ENCODE peak calls at places on chromosomes 13 and 19, in six cellular contexts. J, W, R, H, F and E are unnamed samples. For H3K4me1, the result is how much of the 10 kb centered on the place peaks cover.

GRCh38 chr19:5594521-5594950 is 26.8 kb upstream of the TINCR start:
- DNase-seq in R (no peak), J (no peak), F (no peak), W (peak), H (no peak), E (no peak)

GRCh38 chr13:41827507-41828213 is 133.2 kb downstream of the VWA8 start:
- DNase-seq in F (no peak), R (no peak), J (peak), H (peak), W (peak), E (peak)

GRCh38 chr13:25844559-25845434 is 207.0 kb downstream of the SHISA2 start:
- DNase-seq in W (no peak), R (no peak), H (no peak), F (no peak), J (peak), E (peak)

GRCh38 chr13:29907670-29908069 is 57.3 kb upstream of the UBL3 start:
- DNase-seq in J (no peak), W (no peak), H (no peak), F (no peak), R (no peak), E (no peak)

GRCh38 chr19:805161-805561 is 7.9 kb downstream of the PTBP1 start:
- DNase-seq in F (no peak), H (no peak), W (no peak), R (no peak), J (no peak), E (no peak)

GRCh38 chr13:27481766-27482165 is 31.4 kb upstream of the MTIF3 start:
- DNase-seq in H (peak), R (no peak), W (peak), F (no peak), J (peak), E (no peak)

GRCh38 chr19:33715462-33715861 is 81.2 kb upstream of the KCTD15 start:
- DNase-seq in F (no peak), R (no peak), W (no peak), J (no peak), H (peak), E (no peak)

GRCh38 chr19:32969549-32969948 is 2.2 kb downstream of the CEP89 start:
- DNase-seq in R (no peak), F (no peak), H (no peak), W (no peak), J (no peak), E (no peak)

GRCh38 chr19:55256562-55257460 is 2.0 kb downstream of the PPP6R1 start:
- DNase-seq in W (no peak), H (peak), F (no peak), J (no peak), R (no peak), E (no peak)

GRCh38 chr13:40562975-40563349 is 103.5 kb downstream of the FOXO1 start:
- DNase-seq in R (no peak), F (no peak), J (no peak), H (no peak), W (no peak), E (peak)

GRCh38 chr19:4376991-4377781 is 23.2 kb downstream of the SH3GL1 start:
- DNase-seq in F (no peak), H (peak), W (no peak), J (no peak), R (no peak), E (no peak)

GRCh38 chr19:2665103-2665502 is 37.4 kb downstream of the GNG7 start:
- DNase-seq in R (no peak), J (no peak), F (no peak), W (no peak), H (no peak), E (no peak)

GRCh38 chr19:2666344-2666994 is 36.0 kb downstream of the GNG7 start:
- DNase-seq in W (no peak), F (no peak), R (no peak), H (no peak), J (no peak), E (no peak)

GRCh38 chr19:2663920-2664571 is 38.4 kb downstream of the GNG7 start:
- DNase-seq in R (no peak), J (no peak), W (no peak), F (no peak), H (no peak), E (no peak)

GRCh38 chr19:2659856-2660432 is 42.5 kb downstream of the GNG7 start:
- DNase-seq in J (no peak), R (no peak), H (no peak), F (no peak), W (no peak), E (no peak)

DNA sequence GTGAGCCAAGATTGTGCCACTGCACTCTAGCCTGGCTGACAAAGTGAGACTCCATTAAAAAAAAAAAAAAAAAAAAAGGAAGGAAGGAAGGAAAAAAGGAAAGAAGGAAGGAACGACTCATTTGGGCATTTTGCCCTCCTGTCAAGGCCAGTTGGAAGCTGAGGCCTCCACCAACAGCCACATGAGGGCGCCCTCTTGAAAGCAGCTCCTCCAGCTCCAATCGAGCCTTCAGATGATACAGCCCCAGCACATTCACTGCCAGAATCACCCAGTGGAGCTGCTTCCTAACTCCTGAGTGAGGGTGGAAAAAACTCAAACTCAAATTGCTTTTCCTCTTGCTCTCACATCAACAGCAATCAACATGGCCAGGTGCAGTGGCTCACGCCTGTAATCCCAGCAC is 40.9 kb downstream of the GNG7 start:
- DNase-seq in J (no peak), F (no peak), R (peak), H (peak), W (no peak), E (no peak)
- H3K4me1 ChIP-seq in J (under half), F (under half), R (under half), H (under half), W (under half), E (under half)

GRCh38 chr19:17949956-17950309 is 17.0 kb upstream of the KCNN1 start:
- DNase-seq in R (no peak), J (no peak), H (peak), F (no peak), W (no peak), E (no peak)

GRCh38 chr19:17948474-17948966 is 15.7 kb downstream of the CCDC124 start:
- DNase-seq in W (no peak), J (no peak), F (no peak), R (no peak), H (no peak), E (no peak)

GRCh38 chr19:17950310-17951150 is 16.4 kb upstream of the KCNN1 start:
- DNase-seq in J (no peak), H (no peak), R (no peak), F (no peak), W (no peak), E (no peak)

GRCh38 chr19:17947815-17948473 is 15.1 kb downstream of the CCDC124 start:
- DNase-seq in R (peak), J (peak), H (peak), W (peak), F (no peak), E (peak)

DNA sequence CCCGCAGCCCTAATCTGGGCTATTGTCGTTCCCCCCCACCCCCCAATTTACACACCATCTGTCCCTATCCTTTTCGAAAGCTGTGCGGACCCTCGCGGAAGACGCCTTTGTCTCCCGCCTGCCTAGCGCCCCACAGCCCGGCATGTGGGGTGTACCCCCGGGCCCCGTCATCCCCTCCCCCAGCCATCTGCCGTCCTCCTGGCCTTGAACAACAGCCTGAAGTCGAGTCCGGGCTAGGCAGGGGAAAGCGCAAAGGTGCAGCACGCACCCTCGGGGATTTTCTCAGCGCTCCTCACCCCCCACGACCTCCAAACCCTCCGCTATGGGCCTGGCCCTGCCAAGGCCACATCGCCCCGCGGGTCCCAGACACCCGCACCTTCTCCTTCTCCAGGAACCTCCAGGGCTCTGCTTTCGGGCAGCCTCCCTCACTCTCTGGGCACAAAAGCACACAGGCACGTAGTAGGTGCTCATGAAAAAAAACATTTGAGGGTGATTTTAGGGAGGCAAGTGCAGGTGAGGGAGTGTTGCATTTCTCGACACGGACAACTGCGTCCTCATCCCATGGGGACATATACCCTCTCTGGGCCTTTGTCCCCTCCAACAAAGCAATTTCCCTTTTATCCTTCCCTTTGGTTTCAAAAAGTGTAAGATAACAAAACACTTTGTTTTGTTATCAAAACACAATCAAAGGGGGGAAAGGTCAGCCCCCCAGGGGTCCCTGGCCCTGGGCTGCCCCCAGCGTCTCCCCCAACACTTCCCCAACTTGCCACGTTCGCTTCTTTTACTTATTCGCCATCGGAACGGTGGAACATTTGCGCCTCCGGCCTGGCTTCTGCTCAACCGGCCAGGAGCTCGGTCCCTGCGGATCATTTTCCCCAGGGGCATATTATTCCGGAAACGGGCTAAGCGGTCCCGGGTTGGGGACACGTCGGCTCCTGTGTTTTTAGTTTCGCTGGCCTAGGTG is 16.4 kb downstream of the CCDC124 start:
- DNase-seq in H (no peak), R (no peak), F (no peak), J (no peak), W (no peak), E (no peak)
- TF ChIP-seq EZH2 in H (no peak), R (no peak), F (peak), J (peak), W (peak), E (peak)

GRCh38 chr19:42071247-42071646 is 1.2 kb upstream of the GRIK5 start:
- DNase-seq in F (no peak), W (no peak), R (no peak), H (no peak), J (no peak), E (no peak)
- H2AFZ ChIP-seq in F (no peak), W (no peak), R (no peak), H (no peak), J (no peak), E (no peak)

GRCh38 chr13:51900471-51900870 is 38.7 kb downstream of the CCDC70 start:
- DNase-seq in F (no peak), H (no peak), J (no peak), R (no peak), W (no peak), E (no peak)
- H3K4me1 ChIP-seq in F (under half), H (under half), J (under half), R (under half), W (under half), E (under half)

DNA sequence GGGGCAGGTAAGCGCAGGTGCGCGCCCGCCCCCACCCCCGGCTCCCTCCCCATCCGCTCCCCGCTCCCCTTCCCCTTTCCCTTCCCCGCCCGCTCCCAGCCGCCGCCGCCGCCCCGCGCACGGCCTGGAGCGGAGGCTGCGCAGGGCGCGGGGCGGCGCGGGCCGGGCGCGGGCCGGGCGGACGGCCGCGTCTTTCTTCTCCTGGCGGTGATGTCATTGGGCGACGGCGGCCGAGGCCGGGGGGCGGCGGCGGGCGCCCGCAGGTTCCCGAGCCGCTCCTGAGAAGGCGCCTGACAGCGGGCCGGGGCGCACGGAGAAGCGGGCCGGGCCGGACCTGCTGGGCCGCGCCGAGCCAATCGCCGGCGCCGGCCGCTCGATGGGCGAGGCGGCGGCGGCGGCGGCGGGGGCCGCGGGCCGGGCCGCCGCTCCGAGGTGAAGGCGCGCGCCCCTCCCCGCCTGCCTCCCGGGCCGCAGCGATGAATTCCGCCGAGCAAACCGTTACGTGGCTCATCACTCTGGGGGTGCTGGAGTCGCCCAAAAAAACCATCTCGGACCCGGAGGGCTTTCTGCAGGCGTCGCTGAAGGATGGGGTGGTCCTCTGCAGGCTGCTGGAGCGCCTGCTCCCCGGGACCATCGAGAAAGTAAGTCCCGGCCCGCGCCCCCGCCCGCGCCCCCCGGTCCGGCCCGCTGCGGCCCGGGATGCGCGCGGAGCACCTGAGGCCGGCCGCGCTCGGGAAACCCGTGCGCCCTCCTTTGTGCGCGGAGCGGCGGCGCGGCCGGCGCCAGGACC is at the start of gene ARHGEF7:
- DNase-seq in W (peak), J (no peak), R (no peak), F (no peak), H (no peak), E (no peak)
- TF ChIP-seq EZH2 in W (no peak), J (peak), R (no peak), F (no peak), H (no peak), E (no peak)